ENCODE peak calls at places on chromosomes 6 and 20, in six cellular contexts. S is hippocampal formation; Q is cardiac muscle cell; D is activated CD4-positive, alpha-beta T cell treated with anti-CD3 and anti-CD28 coated beads, Interleukin-2, amount 10 ng/mL, durations not matched to agents 7 days and 5 days; E is NCI-H2081; Y is activated CD4-positive, CD25-positive, alpha-beta regulatory T cell. O is an unnamed sample.

GRCh38 chr20:51011479-51011878 is 11.4 kb downstream of the KCNG1 start:
- DNase-seq in S (no peak), Q (no peak), D (no peak), E (no peak), Y (no peak), O (no peak)

GRCh38 chr6:127176175-127176574 is 57.7 kb downstream of the RSPO3 start:
- DNase-seq in S (no peak), Q (peak), D (no peak), E (no peak), Y (no peak), O (no peak)

GRCh38 chr6:167564416-167565250 is 239.7 kb downstream of the TTLL2 start:
- DNase-seq in S (no peak), Q (no peak), D (no peak), E (no peak), Y (no peak), O (no peak)

GRCh38 chr6:161169690-161170089 is 104.2 kb downstream of the AGPAT4 start:
- DNase-seq in S (no peak), Q (peak), D (no peak), E (peak), Y (no peak), O (peak)

GRCh38 chr6:39476151-39476550 is 153.6 kb upstream of the KCNK16 start:
- DNase-seq in S (no peak), Q (no peak), D (no peak), E (no peak), Y (no peak), O (no peak)

GRCh38 chr6:53300656-53301551 is 47.8 kb downstream of the ELOVL5 start:
- DNase-seq in S (peak), Q (peak), D (peak), E (no peak), Y (no peak), O (peak)

GRCh38 chr20:12053348-12053747 is 135.7 kb downstream of the BTBD3 start:
- DNase-seq in S (no peak), Q (peak), D (no peak), E (no peak), Y (no peak), O (no peak)

GRCh38 chr20:21082584-21082983 is 23.6 kb downstream of the LINC00237 start:
- DNase-seq in S (no peak), Q (no peak), D (no peak), E (no peak), Y (no peak), O (no peak)

GRCh38 chr6:106927531-106928398 is 46.8 kb downstream of the CD24 start:
- DNase-seq in S (no peak), Q (peak), D (peak), E (no peak), Y (no peak), O (no peak)

GRCh38 chr6:152248987-152249386 is 388.2 kb downstream of the SYNE1 start:
- DNase-seq in S (peak), Q (no peak), D (no peak), E (no peak), Y (no peak), O (no peak)

GRCh38 chr20:44807051-44807683 is 3.2 kb downstream of the RIMS4 start:
- DNase-seq in S (no peak), Q (no peak), D (no peak), E (no peak), Y (no peak), O (no peak)

GRCh38 chr6:125196613-125197012 is 43.0 kb downstream of the TPD52L1 start:
- DNase-seq in S (no peak), Q (no peak), D (no peak), E (no peak), Y (no peak), O (no peak)

GRCh38 chr6:83057705-83058321 is 7.8 kb downstream of the UBE3D start:
- DNase-seq in S (peak), Q (peak), D (peak), E (peak), Y (no peak), O (peak)

GRCh38 chr20:4951299-4951698 is 50.0 kb downstream of the SLC23A2 start:
- DNase-seq in S (peak), Q (peak), D (no peak), E (no peak), Y (no peak), O (no peak)

GRCh38 chr6:15331143-15331542 is 85.3 kb downstream of the JARID2 start:
- DNase-seq in S (no peak), Q (no peak), D (no peak), E (no peak), Y (no peak), O (no peak)

GRCh38 chr6:159692303-159693127 is 526 bp downstream of the SOD2 start:
- DNase-seq in S (peak), Q (peak), D (peak), E (peak), Y (peak), O (peak)

GRCh38 chr6:78599526-78599925 is 267.8 kb upstream of the IRAK1BP1 start:
- DNase-seq in S (no peak), Q (no peak), D (no peak), E (no peak), Y (no peak), O (no peak)

GRCh38 chr20:4726710-4727391 is 5.1 kb downstream of the PRND start:
- DNase-seq in S (peak), Q (peak), D (peak), E (no peak), Y (no peak), O (no peak)

GRCh38 chr6:160124007-160124406 is 2.4 kb downstream of the SLC22A1 start:
- DNase-seq in S (no peak), Q (no peak), D (no peak), E (no peak), Y (no peak), O (no peak)

GRCh38 chr6:23828861-23829260 is 297.2 kb upstream of the NRSN1 start:
- DNase-seq in S (no peak), Q (no peak), D (no peak), E (no peak), Y (no peak), O (no peak)

GRCh38 chr6:135990855-135991464 is 139.5 kb downstream of the PDE7B start:
- DNase-seq in S (no peak), Q (no peak), D (no peak), E (no peak), Y (no peak), O (no peak)

GRCh38 chr20:36214684-36215256 is 21.5 kb upstream of the AAR2 start:
- DNase-seq in S (no peak), Q (peak), D (peak), E (peak), Y (no peak), O (no peak)

GRCh38 chr6:3571836-3572235 is 115.0 kb upstream of the SLC22A23 start:
- DNase-seq in S (no peak), Q (no peak), D (no peak), E (no peak), Y (no peak), O (no peak)

GRCh38 chr6:51200676-51201075 is 382.0 kb downstream of the TFAP2B start:
- DNase-seq in S (no peak), Q (no peak), D (no peak), E (no peak), Y (no peak), O (no peak)

GRCh38 chr20:59195316-59195993 is 31.8 kb downstream of the ZNF831 start:
- DNase-seq in S (no peak), Q (no peak), D (no peak), E (no peak), Y (no peak), O (no peak)

GRCh38 chr6:52049252-52050050 is 38.0 kb downstream of the PKHD1 start:
- DNase-seq in S (peak), Q (peak), D (peak), E (peak), Y (no peak), O (no peak)

GRCh38 chr20:25214416-25214770 is 18.9 kb downstream of the ENTPD6 start:
- DNase-seq in S (no peak), Q (no peak), D (no peak), E (no peak), Y (no peak), O (no peak)

GRCh38 chr6:2764610-2765165 is 505 bp upstream of the WRNIP1 start:
- DNase-seq in S (peak), Q (peak), D (peak), E (peak), Y (peak), O (peak)

GRCh38 chr6:54059683-54060082 is 51.6 kb upstream of the MLIP start:
- DNase-seq in S (no peak), Q (no peak), D (no peak), E (no peak), Y (no peak), O (no peak)

GRCh38 chr6:169428532-169428931 is 174.9 kb upstream of the THBS2 start:
- DNase-seq in S (no peak), Q (peak), D (no peak), E (no peak), Y (no peak), O (no peak)

GRCh38 chr20:37755665-37756064 is 61.8 kb downstream of the CTNNBL1 start:
- DNase-seq in S (peak), Q (no peak), D (no peak), E (no peak), Y (no peak), O (no peak)

GRCh38 chr6:151958332-151958731 is 150.8 kb downstream of the ESR1 start:
- DNase-seq in S (no peak), Q (peak), D (no peak), E (no peak), Y (no peak), O (no peak)

GRCh38 chr20:16191496-16191895 is 381.8 kb downstream of the KIF16B start:
- DNase-seq in S (no peak), Q (no peak), D (no peak), E (no peak), Y (no peak), O (no peak)

GRCh38 chr20:2752631-2753455 is 47.6 kb downstream of the CPXM1 start:
- DNase-seq in S (no peak), Q (peak), D (peak), E (peak), Y (no peak), O (no peak)

GRCh38 chr6:122770835-122771601 is 8.5 kb upstream of the FABP7 start:
- DNase-seq in S (peak), Q (no peak), D (no peak), E (no peak), Y (no peak), O (no peak)

GRCh38 chr6:13923527-13924145 is 1.1 kb upstream of the RNF182 start:
- DNase-seq in S (no peak), Q (peak), D (no peak), E (no peak), Y (no peak), O (no peak)